ENCODE peak calls at places on chromosomes 1 and 21, in eight cellular contexts. One of them, this sample, is unnamed.

GRCh38 chr1:34779962-34780361 is 1.1 kb upstream of the GJB3 start:
- DNase-seq in cardiac fibroblast: no peak
- DNase-seq in HFF-Myc: no peak
- DNase-seq in GM06990: no peak
- DNase-seq in AG04450: no peak
- DNase-seq in mucosa of descending colon: no peak
- DNase-seq in heart right ventricle: no peak
- DNase-seq in epithelial cell of esophagus: no peak
- DNase-seq in this sample: no peak

GRCh38 chr1:109821831-109822745 is 58.4 kb upstream of the EPS8L3 start:
- DNase-seq in heart right ventricle: no peak
- DNase-seq in HFF-Myc: no peak
- DNase-seq in AG04450: no peak
- DNase-seq in cardiac fibroblast: peak; percentile 78
- DNase-seq in mucosa of descending colon: no peak
- DNase-seq in epithelial cell of esophagus: peak; percentile 68
- DNase-seq in GM06990: no peak
- DNase-seq in this sample: peak; percentile 3

GRCh38 chr1:223109581-223110026 is 33.4 kb downstream of the TLR5 start:
- DNase-seq in heart right ventricle: no peak
- DNase-seq in mucosa of descending colon: no peak
- DNase-seq in epithelial cell of esophagus: peak; percentile 48
- DNase-seq in GM06990: no peak
- DNase-seq in cardiac fibroblast: peak; percentile 11
- DNase-seq in HFF-Myc: no peak
- DNase-seq in AG04450: no peak
- DNase-seq in this sample: no peak

GRCh38 chr21:45202889-45203288 is 84.8 kb downstream of the POFUT2 start:
- DNase-seq in epithelial cell of esophagus: no peak
- DNase-seq in GM06990: no peak
- DNase-seq in AG04450: no peak
- DNase-seq in mucosa of descending colon: no peak
- DNase-seq in HFF-Myc: no peak
- DNase-seq in heart right ventricle: no peak
- DNase-seq in cardiac fibroblast: no peak
- DNase-seq in this sample: no peak

GRCh38 chr1:21643624-21644023 is 25.5 kb downstream of the RAP1GAP start:
- DNase-seq in GM06990: no peak
- DNase-seq in epithelial cell of esophagus: no peak
- DNase-seq in AG04450: no peak
- DNase-seq in cardiac fibroblast: no peak
- DNase-seq in mucosa of descending colon: no peak
- DNase-seq in HFF-Myc: no peak
- DNase-seq in heart right ventricle: no peak
- DNase-seq in this sample: no peak

GRCh38 chr1:207025144-207025880 is 7.2 kb downstream of the C1orf116 start:
- DNase-seq in mucosa of descending colon: no peak
- DNase-seq in AG04450: no peak
- DNase-seq in heart right ventricle: no peak
- DNase-seq in GM06990: no peak
- DNase-seq in HFF-Myc: no peak
- DNase-seq in epithelial cell of esophagus: peak; percentile 77
- DNase-seq in cardiac fibroblast: peak; percentile 55
- DNase-seq in this sample: no peak

GRCh38 chr1:941588-942383 is 17.3 kb downstream of the NOC2L start:
- DNase-seq in GM06990: no peak
- DNase-seq in cardiac fibroblast: peak; percentile 38
- DNase-seq in mucosa of descending colon: peak; percentile 81
- DNase-seq in heart right ventricle: peak; percentile 71
- DNase-seq in AG04450: no peak
- DNase-seq in HFF-Myc: no peak
- DNase-seq in epithelial cell of esophagus: peak; percentile 50
- DNase-seq in this sample: peak; percentile 84

GRCh38 chr21:38848187-38848609 is 42.5 kb downstream of the ETS2 start:
- DNase-seq in AG04450: no peak
- DNase-seq in GM06990: no peak
- DNase-seq in epithelial cell of esophagus: no peak
- DNase-seq in HFF-Myc: no peak
- DNase-seq in heart right ventricle: peak; percentile 46
- DNase-seq in mucosa of descending colon: no peak
- DNase-seq in cardiac fibroblast: peak; percentile 74
- DNase-seq in this sample: no peak

GRCh38 chr1:237219751-237220150 is 177.8 kb downstream of the RYR2 start:
- DNase-seq in cardiac fibroblast: no peak
- DNase-seq in mucosa of descending colon: no peak
- DNase-seq in HFF-Myc: no peak
- DNase-seq in epithelial cell of esophagus: no peak
- DNase-seq in heart right ventricle: peak; percentile 29
- DNase-seq in AG04450: no peak
- DNase-seq in GM06990: no peak
- DNase-seq in this sample: no peak

GRCh38 chr1:29094433-29094832 is 29.3 kb downstream of the TMEM200B start:
- DNase-seq in GM06990: no peak
- DNase-seq in AG04450: no peak
- DNase-seq in heart right ventricle: no peak
- DNase-seq in epithelial cell of esophagus: peak; percentile 50
- DNase-seq in cardiac fibroblast: no peak
- DNase-seq in HFF-Myc: no peak
- DNase-seq in mucosa of descending colon: no peak
- DNase-seq in this sample: no peak

GRCh38 chr1:229759037-229759435 is 133.0 kb downstream of the URB2 start:
- DNase-seq in AG04450: no peak
- DNase-seq in GM06990: no peak
- DNase-seq in HFF-Myc: peak; percentile 50
- DNase-seq in cardiac fibroblast: peak; percentile 28
- DNase-seq in epithelial cell of esophagus: no peak
- DNase-seq in mucosa of descending colon: no peak
- DNase-seq in heart right ventricle: no peak
- DNase-seq in this sample: no peak

GRCh38 chr1:178025613-178026356 is 55.9 kb upstream of the SEC16B start:
- DNase-seq in cardiac fibroblast: no peak
- DNase-seq in AG04450: no peak
- DNase-seq in HFF-Myc: no peak
- DNase-seq in epithelial cell of esophagus: no peak
- DNase-seq in GM06990: no peak
- DNase-seq in mucosa of descending colon: no peak
- DNase-seq in heart right ventricle: no peak
- DNase-seq in this sample: no peak

GRCh38 chr1:193404236-193404635 is 217.8 kb upstream of the B3GALT2 start:
- DNase-seq in mucosa of descending colon: no peak
- DNase-seq in cardiac fibroblast: no peak
- DNase-seq in heart right ventricle: no peak
- DNase-seq in epithelial cell of esophagus: no peak
- DNase-seq in HFF-Myc: no peak
- DNase-seq in GM06990: no peak
- DNase-seq in AG04450: no peak
- DNase-seq in this sample: no peak

GRCh38 chr1:10909697-10910489 is 102.6 kb upstream of the TARDBP start:
- DNase-seq in GM06990: peak; percentile 57
- DNase-seq in HFF-Myc: no peak
- DNase-seq in heart right ventricle: peak; percentile 58
- DNase-seq in AG04450: no peak
- DNase-seq in cardiac fibroblast: peak; percentile 38
- DNase-seq in mucosa of descending colon: peak; percentile 80
- DNase-seq in epithelial cell of esophagus: peak; percentile 60
- DNase-seq in this sample: peak; percentile 83

GRCh38 chr1:214476958-214477870 is 74.2 kb downstream of the PTPN14 start:
- DNase-seq in GM06990: no peak
- DNase-seq in mucosa of descending colon: no peak
- DNase-seq in HFF-Myc: no peak
- DNase-seq in cardiac fibroblast: peak; percentile 97
- DNase-seq in heart right ventricle: no peak
- DNase-seq in epithelial cell of esophagus: peak; percentile 99
- DNase-seq in AG04450: peak; percentile 56
- DNase-seq in this sample: no peak

GRCh38 chr1:111833334-111833733 is 77.6 kb downstream of the DDX20 start:
- DNase-seq in cardiac fibroblast: peak; percentile 10
- DNase-seq in AG04450: no peak
- DNase-seq in mucosa of descending colon: no peak
- DNase-seq in HFF-Myc: no peak
- DNase-seq in epithelial cell of esophagus: peak; percentile 30
- DNase-seq in GM06990: no peak
- DNase-seq in heart right ventricle: no peak
- DNase-seq in this sample: no peak

GRCh38 chr1:196377811-196378210 is 230.4 kb downstream of the KCNT2 start:
- DNase-seq in HFF-Myc: no peak
- DNase-seq in mucosa of descending colon: no peak
- DNase-seq in AG04450: no peak
- DNase-seq in heart right ventricle: no peak
- DNase-seq in cardiac fibroblast: no peak
- DNase-seq in GM06990: no peak
- DNase-seq in epithelial cell of esophagus: peak; percentile 40
- DNase-seq in this sample: no peak

GRCh38 chr21:16993416-16994044 is 519.3 kb upstream of the CXADR start:
- DNase-seq in AG04450: no peak
- DNase-seq in cardiac fibroblast: no peak
- DNase-seq in HFF-Myc: no peak
- DNase-seq in GM06990: no peak
- DNase-seq in epithelial cell of esophagus: no peak
- DNase-seq in heart right ventricle: no peak
- DNase-seq in mucosa of descending colon: no peak
- DNase-seq in this sample: no peak

DNA sequence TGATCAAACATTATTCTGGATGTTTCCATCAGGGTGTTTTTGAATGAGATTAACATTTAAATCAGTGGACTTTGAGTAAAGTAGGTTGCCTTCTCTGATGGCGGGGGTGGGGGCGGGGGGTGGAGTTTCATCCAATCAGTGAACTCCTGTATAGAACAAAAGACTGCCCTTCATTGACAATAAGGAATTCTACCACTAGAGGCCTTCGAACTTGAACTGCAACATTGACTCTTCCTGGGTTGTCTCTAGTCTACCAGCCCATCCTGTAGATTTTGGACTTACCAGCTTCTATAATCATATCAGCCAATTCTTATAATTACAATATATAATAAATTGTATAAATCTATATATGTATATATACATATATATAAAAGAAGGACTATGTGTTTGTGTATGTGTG is 520.4 kb upstream of the CXADR start:
- DNase-seq in GM06990: no peak
- DNase-seq in epithelial cell of esophagus: no peak
- DNase-seq in cardiac fibroblast: no peak
- DNase-seq in HFF-Myc: no peak
- DNase-seq in mucosa of descending colon: no peak
- DNase-seq in heart right ventricle: no peak
- DNase-seq in AG04450: no peak
- DNase-seq in this sample: no peak
- TF ChIP-seq CTCF in GM06990: no peak
- TF ChIP-seq CTCF in epithelial cell of esophagus: no peak
- TF ChIP-seq CTCF in cardiac fibroblast: no peak
- TF ChIP-seq CTCF in HFF-Myc: no peak
- TF ChIP-seq CTCF in mucosa of descending colon: no peak
- TF ChIP-seq CTCF in heart right ventricle: no peak
- TF ChIP-seq CTCF in AG04450: no peak
- TF ChIP-seq CTCF in this sample: no peak

DNA sequence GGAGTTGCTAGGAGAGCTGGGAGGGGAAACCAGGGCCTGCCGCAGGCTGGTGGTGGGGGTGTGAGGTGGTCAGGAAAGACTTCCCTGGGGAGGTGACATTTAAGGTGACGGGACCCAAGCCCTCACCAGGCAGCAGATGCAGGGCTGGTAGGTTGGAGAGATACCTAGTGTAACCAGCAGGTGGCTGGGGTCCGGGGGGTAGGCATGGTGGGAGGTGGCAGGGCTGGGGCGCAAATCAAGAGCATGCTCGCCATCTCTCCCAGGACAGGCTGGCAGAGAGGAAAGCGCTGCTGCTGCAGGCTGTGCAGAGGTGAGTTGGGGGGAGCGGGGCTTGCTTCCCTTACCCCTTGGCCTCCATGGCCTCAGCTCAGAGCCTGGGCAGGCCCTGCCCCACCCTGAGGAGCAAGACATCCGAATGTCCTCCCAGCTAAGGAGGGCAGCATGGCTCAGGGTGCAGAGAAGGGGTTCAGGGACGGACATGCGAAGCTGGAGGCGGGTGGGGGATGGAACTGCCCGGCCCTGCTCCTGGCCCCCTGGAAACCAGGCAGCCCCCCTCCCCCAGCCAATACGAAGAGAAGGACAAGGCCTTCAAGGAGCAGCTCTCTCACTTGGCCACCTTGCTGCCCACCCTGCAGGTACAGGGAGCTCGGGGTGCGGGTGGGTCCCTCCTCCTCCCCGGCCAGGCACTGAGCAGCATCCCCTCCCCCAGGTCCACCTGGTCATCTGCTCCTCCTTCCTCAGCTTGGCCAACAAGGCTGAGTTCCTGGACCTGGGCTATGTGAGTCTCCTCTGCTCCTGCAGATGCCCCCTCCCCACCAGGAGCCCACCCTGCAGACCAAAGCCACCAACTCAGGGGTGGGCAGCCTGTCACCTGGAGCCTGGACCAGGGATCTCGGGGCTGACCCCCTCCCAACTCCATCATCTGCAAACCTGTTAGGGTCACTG is 4.0 kb downstream of the RNF207 start:
- DNase-seq in GM06990: no peak
- DNase-seq in AG04450: no peak
- DNase-seq in HFF-Myc: no peak
- DNase-seq in mucosa of descending colon: no peak
- DNase-seq in epithelial cell of esophagus: no peak
- DNase-seq in heart right ventricle: no peak
- DNase-seq in cardiac fibroblast: no peak
- DNase-seq in this sample: no peak
- TF ChIP-seq CTCF in GM06990: peak; percentile 31
- TF ChIP-seq CTCF in AG04450: peak; percentile 28
- TF ChIP-seq CTCF in HFF-Myc: peak; percentile 14
- TF ChIP-seq CTCF in mucosa of descending colon: no peak
- TF ChIP-seq CTCF in epithelial cell of esophagus: peak; percentile 34
- TF ChIP-seq CTCF in heart right ventricle: no peak
- TF ChIP-seq CTCF in cardiac fibroblast: peak; percentile 17
- TF ChIP-seq CTCF in this sample: peak; percentile 28

DNA sequence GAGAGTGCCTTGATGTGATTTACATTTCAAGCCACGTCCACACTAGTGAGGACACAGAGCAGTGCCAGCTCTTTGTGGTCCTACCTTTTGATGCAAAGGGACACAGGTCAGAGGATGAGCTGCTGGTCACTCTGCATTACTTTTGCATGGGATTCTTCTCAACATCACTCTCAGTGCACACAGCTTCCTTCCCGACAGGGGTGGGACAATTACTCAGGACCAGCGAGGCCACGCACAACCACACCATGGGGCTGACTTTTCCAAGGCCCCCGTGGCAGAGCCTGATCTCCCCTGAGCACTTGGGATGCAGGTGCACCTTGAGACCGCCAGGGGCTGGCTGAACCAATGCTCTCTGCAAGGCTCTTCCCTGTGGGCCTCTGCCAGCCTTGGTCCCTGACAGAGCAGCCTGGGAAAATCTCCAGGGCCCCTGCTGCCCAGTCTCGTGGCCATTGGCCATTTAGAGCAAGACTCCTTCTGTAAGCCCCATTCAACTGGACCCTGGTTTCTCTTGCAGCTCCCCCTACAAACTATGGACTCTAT is 13.2 kb upstream of the PRAMEF12 start:
- DNase-seq in AG04450: no peak
- DNase-seq in HFF-Myc: no peak
- DNase-seq in cardiac fibroblast: no peak
- DNase-seq in heart right ventricle: no peak
- DNase-seq in mucosa of descending colon: no peak
- DNase-seq in epithelial cell of esophagus: no peak
- DNase-seq in GM06990: no peak
- DNase-seq in this sample: no peak
- TF ChIP-seq CTCF in AG04450: no peak
- TF ChIP-seq CTCF in HFF-Myc: no peak
- TF ChIP-seq CTCF in cardiac fibroblast: no peak
- TF ChIP-seq CTCF in heart right ventricle: no peak
- TF ChIP-seq CTCF in mucosa of descending colon: no peak
- TF ChIP-seq CTCF in epithelial cell of esophagus: no peak
- TF ChIP-seq CTCF in GM06990: peak; percentile 56
- TF ChIP-seq CTCF in this sample: peak; percentile 28

GRCh38 chr1:116679091-116679827 is 11.7 kb upstream of the IGSF3 start:
- DNase-seq in HFF-Myc: no peak
- DNase-seq in epithelial cell of esophagus: no peak
- DNase-seq in AG04450: no peak
- DNase-seq in heart right ventricle: no peak
- DNase-seq in GM06990: no peak
- DNase-seq in cardiac fibroblast: no peak
- DNase-seq in mucosa of descending colon: no peak
- DNase-seq in this sample: no peak
- TF ChIP-seq CTCF in HFF-Myc: peak; percentile 9
- TF ChIP-seq CTCF in epithelial cell of esophagus: no peak
- TF ChIP-seq CTCF in AG04450: no peak
- TF ChIP-seq CTCF in heart right ventricle: no peak
- TF ChIP-seq CTCF in GM06990: no peak
- TF ChIP-seq CTCF in cardiac fibroblast: no peak
- TF ChIP-seq CTCF in mucosa of descending colon: no peak
- TF ChIP-seq CTCF in this sample: no peak